ENCODE peak calls at places on chromosomes 12 and 14, in four cellular contexts. C is sigmoid colon, W is stomach, Y is HepG2. F is an unnamed sample. For H3K4me1 and H3K27me3, the result is how much of the 10 kb centered on the place peaks cover.

GRCh38 chr12:46237381-46238045 is 31.3 kb downstream of the SLC38A1 start:
- DNase-seq in C (no peak), W (no peak), Y (no peak), F (no peak)

GRCh38 chr12:105257321-105257728 is 21.4 kb upstream of the APPL2 start:
- DNase-seq in C (no peak), W (no peak), Y (no peak), F (no peak)

GRCh38 chr14:83969998-83970397 is 1559.9 kb upstream of the FLRT2 start:
- DNase-seq in C (no peak), W (no peak), Y (no peak), F (no peak)

GRCh38 chr12:52903855-52904508 is 894 bp downstream of the KRT8 start:
- DNase-seq in C (no peak), W (peak), Y (peak), F (no peak)

GRCh38 chr12:106118-106561 is 39.6 kb downstream of the IQSEC3 start:
- DNase-seq in C (peak), W (no peak), Y (peak), F (peak)

GRCh38 chr14:99596772-99597171 is 7.2 kb downstream of the CCDC85C start:
- DNase-seq in C (no peak), W (no peak), Y (no peak), F (peak)

GRCh38 chr12:117045998-117046374 is 53.2 kb downstream of the TESC start:
- DNase-seq in C (no peak), W (no peak), Y (peak), F (no peak)

GRCh38 chr12:86170051-86170450 is 86.1 kb downstream of the MGAT4C start:
- DNase-seq in C (no peak), W (no peak), Y (no peak), F (no peak)

GRCh38 chr12:96236221-96236822 is 42.1 kb downstream of the ELK3 start:
- DNase-seq in C (peak), W (no peak), Y (no peak), F (peak)

GRCh38 chr12:93968928-93969327 is 179.4 kb upstream of the PLXNC1 start:
- DNase-seq in C (no peak), W (no peak), Y (no peak), F (no peak)

GRCh38 chr14:54147285-54147684 is 190.7 kb upstream of the BMP4 start:
- DNase-seq in C (no peak), W (no peak), Y (no peak), F (no peak)

GRCh38 chr12:38159092-38159551 is 157.5 kb upstream of the ALG10B start:
- DNase-seq in C (no peak), W (no peak), Y (no peak), F (no peak)

GRCh38 chr14:34872822-34873590 is 2.2 kb downstream of the BAZ1A start:
- DNase-seq in C (peak), W (no peak), Y (peak), F (peak)

GRCh38 chr14:53450871-53451270 is 297.7 kb upstream of the DDHD1 start:
- DNase-seq in C (no peak), W (peak), Y (peak), F (peak)

GRCh38 chr12:10001141-10001778 is 2.3 kb upstream of the CLEC1B start:
- DNase-seq in C (no peak), W (no peak), Y (no peak), F (no peak)

GRCh38 chr14:56333361-56334279 is 215.4 kb downstream of the PELI2 start:
- DNase-seq in C (no peak), W (no peak), Y (peak), F (no peak)

GRCh38 chr12:18165422-18165871 is 75.5 kb upstream of the RERGL start:
- DNase-seq in C (no peak), W (no peak), Y (no peak), F (no peak)

GRCh38 chr14:98961191-98961590 is 310.8 kb downstream of the BCL11B start:
- DNase-seq in C (peak), W (no peak), Y (no peak), F (no peak)

GRCh38 chr12:9405861-9406563 is 197.8 kb upstream of the PZP start:
- DNase-seq in C (no peak), W (no peak), Y (no peak), F (no peak)

GRCh38 chr12:19967486-19967885 is 400.9 kb upstream of the PDE3A start:
- DNase-seq in C (no peak), W (no peak), Y (no peak), F (no peak)

GRCh38 chr12:105365231-105365630 is 34.7 kb downstream of the C12orf75 start:
- DNase-seq in C (no peak), W (no peak), Y (no peak), F (no peak)

GRCh38 chr14:56816575-56817391 is 6.5 kb upstream of the OTX2 start:
- DNase-seq in C (no peak), W (no peak), Y (no peak), F (no peak)

GRCh38 chr12:57772429-57773322 is at the start of gene EEF1AKMT3:
- DNase-seq in C (peak), W (peak), Y (peak), F (peak)

GRCh38 chr12:76864791-76865400 is 13.9 kb downstream of the CSRP2 start:
- DNase-seq in C (no peak), W (no peak), Y (no peak), F (no peak)
- H3K4me1 ChIP-seq in C (under half), W (under half), Y (under half), F (under half)

DNA sequence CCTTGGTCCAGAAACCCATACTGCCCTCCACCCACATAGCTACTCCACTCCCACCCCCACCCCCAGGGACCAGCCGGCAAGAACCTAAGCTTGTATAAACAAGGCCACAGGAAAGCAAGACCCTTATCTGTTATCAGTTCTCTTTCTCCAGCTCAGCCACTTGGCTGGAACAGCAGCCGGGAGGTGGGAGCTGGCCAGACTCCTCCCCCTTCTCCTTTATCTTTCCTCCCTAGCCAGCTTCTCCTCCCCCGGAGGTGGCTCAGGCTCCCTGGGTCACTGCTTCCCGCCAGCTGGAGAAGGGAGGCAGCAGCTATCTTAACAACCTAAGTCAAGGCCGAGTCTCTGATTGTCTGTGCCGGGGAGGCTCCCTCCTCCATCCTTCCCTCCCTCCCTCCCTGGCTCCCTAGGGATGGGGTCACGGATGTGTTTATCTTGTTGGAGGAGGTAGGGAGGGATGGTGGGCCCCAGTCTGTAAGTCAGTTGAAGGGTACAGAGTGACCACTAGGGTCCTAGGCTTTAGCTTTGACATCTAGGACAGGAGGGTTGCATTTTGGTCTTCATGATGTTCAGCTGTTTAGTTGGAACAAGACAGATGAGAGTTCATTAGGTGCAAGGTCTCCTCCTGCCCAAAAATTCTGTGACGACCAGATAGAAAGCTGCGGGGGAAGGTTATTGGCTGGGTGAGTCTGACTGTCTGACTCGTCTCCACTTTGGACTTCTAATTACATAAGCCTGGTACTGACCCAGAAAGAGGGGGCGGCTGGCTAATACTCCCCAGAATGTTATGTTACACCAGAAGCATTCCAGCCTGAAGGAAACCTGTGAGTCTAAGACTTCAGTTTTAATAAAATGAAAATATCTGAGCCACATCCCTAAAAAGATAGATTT is 29.7 kb downstream of the ZFP36L1 start:
- DNase-seq in C (peak), W (peak), Y (peak), F (no peak)
- TF ChIP-seq EP300 in C (no peak), W (no peak), Y (no peak), F (no peak)

GRCh38 chr14:73239463-73240241 is 2.3 kb downstream of the PAPLN start:
- DNase-seq in C (peak), W (no peak), Y (no peak), F (peak)
- H3K27me3 ChIP-seq in C (under half), W (under half), Y (under half), F (under half)

GRCh38 chr14:70649803-70650202 is 8.1 kb downstream of the TTC9 start:
- DNase-seq in C (no peak), W (no peak), Y (no peak), F (no peak)
- H3K4me1 ChIP-seq in C (under half), W (under half), Y (under half), F (under half)

GRCh38 chr14:102320671-102321455 is 1.3 kb downstream of the ZNF839 start:
- DNase-seq in C (peak), W (no peak), Y (peak), F (no peak)

GRCh38 chr14:102318781-102319276 is 717 bp upstream of the ZNF839 start:
- DNase-seq in C (peak), W (no peak), Y (no peak), F (peak)

GRCh38 chr14:102320033-102320660 is 601 bp downstream of the ZNF839 start:
- DNase-seq in C (peak), W (peak), Y (no peak), F (peak)

GRCh38 chr14:102317564-102318248 is 1.8 kb upstream of the ZNF839 start:
- DNase-seq in C (peak), W (no peak), Y (peak), F (peak)

DNA sequence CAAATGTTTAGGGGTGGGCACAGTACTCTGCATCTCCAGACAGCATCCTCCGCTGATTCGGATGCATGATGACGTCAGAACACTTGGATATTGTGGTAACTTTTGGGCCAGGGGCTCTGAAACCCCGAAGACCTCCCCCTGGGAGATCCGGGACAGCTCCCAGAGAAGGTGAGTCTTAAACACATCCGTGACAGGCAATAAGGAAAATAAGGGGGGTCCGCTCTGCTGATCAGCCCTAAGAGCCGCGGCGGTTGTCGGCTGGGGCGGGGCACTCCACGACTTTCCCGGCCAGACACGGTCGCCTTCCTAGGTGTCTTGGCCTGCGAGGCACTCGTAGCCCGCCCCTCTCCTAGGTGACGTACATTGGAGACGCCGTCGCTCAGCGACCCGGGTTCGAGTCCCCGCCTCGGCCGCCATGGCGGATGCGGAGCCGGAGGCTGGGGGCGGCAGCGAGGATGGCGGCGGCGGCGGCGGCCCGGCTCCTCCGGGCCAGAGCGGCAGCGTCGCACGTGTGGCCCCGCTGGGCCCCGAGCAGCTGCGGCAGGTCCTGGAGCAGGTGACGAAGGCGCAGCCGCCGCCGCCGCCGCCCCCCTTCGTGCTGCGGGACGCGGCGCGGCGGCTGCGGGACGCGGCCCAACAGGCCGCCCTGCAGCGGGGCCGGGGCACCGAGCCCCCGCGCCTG is at the start of gene ZNF839:
- DNase-seq in C (peak), W (peak), Y (peak), F (peak)
- TF ChIP-seq EP300 in C (no peak), W (no peak), Y (no peak), F (no peak)

GRCh38 chr12:109329710-109330109 is 18.0 kb upstream of the MYO1H start:
- DNase-seq in C (no peak), W (no peak), Y (no peak), F (no peak)
- H3K27me3 ChIP-seq in C (under half), W (under half), Y (under half), F (under half)

GRCh38 chr14:96509457-96510090 is 7.4 kb downstream of the PAPOLA start:
- DNase-seq in C (no peak), W (no peak), Y (no peak), F (no peak)
- H3K4me1 ChIP-seq in C (half or more), W (half or more), Y (half or more), F (under half)

GRCh38 chr12:49055978-49056754 is 4.4 kb downstream of the KMT2D start:
- DNase-seq in C (peak), W (peak), Y (peak), F (peak)
- TF ChIP-seq EP300 in C (no peak), W (no peak), Y (no peak), F (no peak)

DNA sequence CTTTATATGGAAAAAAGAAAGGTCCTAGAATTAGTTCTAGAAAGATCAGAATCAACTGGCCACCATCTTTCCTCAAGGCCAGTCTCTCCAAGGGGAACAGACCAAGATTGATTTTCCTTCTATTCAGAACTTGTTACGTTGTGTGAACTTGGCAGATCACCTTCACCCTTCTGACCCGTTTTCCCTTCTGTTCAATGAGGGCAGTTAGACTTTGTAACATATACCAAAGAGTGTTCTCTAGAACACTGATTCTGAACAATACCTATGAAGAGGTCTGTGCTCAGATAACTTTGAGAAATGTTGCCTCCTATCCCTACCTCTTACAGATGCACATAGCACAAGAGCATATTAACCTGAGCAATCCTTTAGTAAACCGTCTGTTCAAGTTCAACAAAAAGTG is 10.6 kb upstream of the PCK2 start:
- DNase-seq in C (no peak), W (no peak), Y (no peak), F (no peak)
- H3K27me3 ChIP-seq in C (under half), W (under half), Y (under half), F (under half)

DNA sequence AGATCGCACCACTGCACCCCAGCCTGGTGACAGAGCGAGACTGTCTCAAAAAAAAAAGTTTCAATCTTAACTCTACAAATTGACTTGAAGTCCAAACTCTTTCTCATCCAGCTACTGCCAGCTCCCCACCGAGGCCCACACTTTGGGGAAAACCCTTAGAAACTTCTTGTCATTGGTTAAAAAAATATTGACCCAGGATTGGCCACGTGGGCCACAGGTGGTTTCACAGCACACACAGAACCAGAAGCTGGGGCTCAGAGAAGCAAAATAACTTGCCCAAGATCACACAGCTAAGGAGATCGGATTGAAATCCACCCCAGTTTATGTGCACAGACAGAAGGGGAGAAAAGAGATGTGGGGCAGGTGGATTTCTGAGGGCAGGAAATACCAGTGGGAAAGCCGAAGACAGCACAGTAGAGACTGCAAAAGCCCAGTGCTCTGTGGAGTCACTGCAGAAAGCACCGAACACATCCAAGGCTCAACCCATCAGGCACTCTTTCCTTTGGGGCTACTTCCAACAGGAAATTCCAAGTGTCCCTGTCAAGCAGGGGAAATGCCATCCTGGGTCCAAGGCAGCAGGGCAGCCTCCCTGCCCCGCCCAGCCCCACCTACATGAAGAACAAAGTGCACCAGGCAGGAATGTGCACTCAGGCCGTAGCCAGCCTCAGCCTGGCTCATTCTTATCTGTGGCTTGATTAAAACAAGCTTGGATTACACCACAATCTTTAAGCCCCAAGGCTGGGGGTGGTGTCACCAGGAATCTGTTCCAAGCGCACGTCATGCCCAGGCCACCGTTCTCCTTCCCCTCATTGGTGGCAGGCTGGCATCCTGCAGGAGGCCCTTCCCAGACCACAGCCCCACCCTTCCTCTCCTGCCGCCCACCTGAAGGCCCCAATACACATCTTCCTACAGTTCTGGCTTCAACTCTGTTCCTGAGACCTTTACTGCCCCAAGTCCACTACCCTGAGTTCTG is 72.5 kb downstream of the ITPK1 start:
- DNase-seq in C (no peak), W (peak), Y (peak), F (peak)
- H3K4me1 ChIP-seq in C (half or more), W (half or more), Y (half or more), F (half or more)

F was measured in transverse colon.